ENCODE peak calls at places on chromosomes 7 and 10, in four cellular contexts. One of them, this sample, is unnamed.

GRCh38 chr7:117974891-117975290 is 101.7 kb upstream of the CTTNBP2 start:
- DNase-seq in activated naive CD4-positive, alpha-beta T cell: no peak
- DNase-seq in Caki2: no peak
- DNase-seq in GM23248: no peak
- DNase-seq in this sample: no peak

GRCh38 chr7:24504040-24504439 is 69.2 kb upstream of the PALS2 start:
- DNase-seq in activated naive CD4-positive, alpha-beta T cell: no peak
- DNase-seq in Caki2: no peak
- DNase-seq in GM23248: no peak
- DNase-seq in this sample: no peak

GRCh38 chr10:55203319-55203718 is 402.3 kb upstream of the PCDH15 start:
- DNase-seq in activated naive CD4-positive, alpha-beta T cell: no peak
- DNase-seq in Caki2: no peak
- DNase-seq in GM23248: peak; percentile 8
- DNase-seq in this sample: no peak

GRCh38 chr10:4669585-4669984 is 156.4 kb upstream of the AKR1E2 start:
- DNase-seq in activated naive CD4-positive, alpha-beta T cell: no peak
- DNase-seq in Caki2: no peak
- DNase-seq in GM23248: no peak
- DNase-seq in this sample: no peak

GRCh38 chr10:103605359-103606156 is 112.1 kb downstream of the NEURL1 start:
- DNase-seq in activated naive CD4-positive, alpha-beta T cell: no peak
- DNase-seq in Caki2: no peak
- DNase-seq in GM23248: peak; percentile 71
- DNase-seq in this sample: no peak

GRCh38 chr10:97539523-97540200 is 32.9 kb upstream of the ANKRD2 start:
- DNase-seq in activated naive CD4-positive, alpha-beta T cell: no peak
- DNase-seq in Caki2: no peak
- DNase-seq in GM23248: peak; percentile 85
- DNase-seq in this sample: no peak

GRCh38 chr7:107318523-107319160 is 149.8 kb downstream of the HBP1 start:
- DNase-seq in activated naive CD4-positive, alpha-beta T cell: no peak
- DNase-seq in Caki2: no peak
- DNase-seq in GM23248: peak; percentile 2
- DNase-seq in this sample: peak; percentile 19

GRCh38 chr10:62043493-62043938 is 142.0 kb downstream of the ARID5B start:
- DNase-seq in activated naive CD4-positive, alpha-beta T cell: no peak
- DNase-seq in Caki2: peak; percentile 79
- DNase-seq in GM23248: peak; percentile 76
- DNase-seq in this sample: no peak

GRCh38 chr10:17061418-17061817 is 68.2 kb downstream of the CUBN start:
- DNase-seq in activated naive CD4-positive, alpha-beta T cell: no peak
- DNase-seq in Caki2: no peak
- DNase-seq in GM23248: peak; percentile 76
- DNase-seq in this sample: no peak

GRCh38 chr7:2787251-2787968 is 56.7 kb downstream of the GNA12 start:
- DNase-seq in activated naive CD4-positive, alpha-beta T cell: no peak
- DNase-seq in Caki2: peak; percentile 61
- DNase-seq in GM23248: no peak
- DNase-seq in this sample: no peak

GRCh38 chr7:131655447-131655846 is 99.0 kb upstream of the PODXL start:
- DNase-seq in activated naive CD4-positive, alpha-beta T cell: no peak
- DNase-seq in Caki2: no peak
- DNase-seq in GM23248: no peak
- DNase-seq in this sample: no peak

GRCh38 chr7:114026486-114027089 is 107.8 kb upstream of the PPP1R3A start:
- DNase-seq in activated naive CD4-positive, alpha-beta T cell: no peak
- DNase-seq in Caki2: no peak
- DNase-seq in GM23248: peak; percentile 68
- DNase-seq in this sample: peak; percentile 86

This sample was measured in LoVo.